ENCODE peak calls at places on chromosomes 6 and 20, in nine cellular contexts. W is AG09309; M is activated CD8-positive, alpha-beta memory T cell treated with anti-CD3 and anti-CD28 coated beads, Interleukin-2, amount 10 ng/mL, durations not matched to agents 7 days and 5 days; D is OCI-LY7; H is MV-4-11; O is nephron progenitor cell; G is A172; A is aorta; B is activated CD4-positive, alpha-beta T cell treated with anti-CD3 and anti-CD28 coated beads, Interleukin-2, amount 10 ng/mL, durations not matched to agents 7 days and 5 days. C is an unnamed sample.

GRCh38 chr6:5567352-5567751 is 306.0 kb downstream of the FARS2 start:
- DNase-seq in W (no peak), M (no peak), D (no peak), H (no peak), O (no peak), G (no peak), A (no peak), B (no peak), C (no peak)

GRCh38 chr20:60013296-60014142 is 55.3 kb downstream of the CDH26 start:
- DNase-seq in W (peak), M (no peak), D (no peak), H (no peak), O (no peak), G (peak), A (no peak), B (no peak), C (no peak)

GRCh38 chr20:63215101-63216040 is 560 bp downstream of the YTHDF1 start:
- DNase-seq in W (no peak), M (peak), D (peak), H (peak), O (peak), G (peak), A (no peak), B (peak), C (peak)

GRCh38 chr6:170402318-170403040 is 95.9 kb downstream of the FAM120B start:
- DNase-seq in W (no peak), M (no peak), D (no peak), H (no peak), O (no peak), G (no peak), A (no peak), B (no peak), C (no peak)

GRCh38 chr6:36120539-36120938 is 9.8 kb upstream of the MAPK13 start:
- DNase-seq in W (no peak), M (peak), D (peak), H (peak), O (no peak), G (no peak), A (no peak), B (peak), C (peak)

GRCh38 chr6:33008944-33009861 is at the start of gene HLA-DOA:
- DNase-seq in W (no peak), M (peak), D (peak), H (no peak), O (peak), G (peak), A (no peak), B (peak), C (peak)

GRCh38 chr6:126069457-126069856 is 83.1 kb downstream of the TRMT11 start:
- DNase-seq in W (no peak), M (no peak), D (no peak), H (no peak), O (no peak), G (no peak), A (no peak), B (no peak), C (no peak)

GRCh38 chr6:148440877-148441453 is 98.3 kb downstream of the SASH1 start:
- DNase-seq in W (peak), M (no peak), D (no peak), H (peak), O (peak), G (peak), A (peak), B (no peak), C (no peak)

GRCh38 chr6:159360306-159360705 is 191.1 kb downstream of the FNDC1 start:
- DNase-seq in W (peak), M (no peak), D (no peak), H (no peak), O (no peak), G (no peak), A (no peak), B (no peak), C (peak)

GRCh38 chr6:31729515-31729978 is 448 bp upstream of the DDAH2 start:
- DNase-seq in W (no peak), M (peak), D (peak), H (peak), O (peak), G (peak), A (peak), B (peak), C (peak)

GRCh38 chr20:51862796-51863195 is 60.5 kb upstream of the SALL4 start:
- DNase-seq in W (peak), M (no peak), D (no peak), H (no peak), O (no peak), G (no peak), A (no peak), B (no peak), C (no peak)

GRCh38 chr20:58595167-58595566 is 55.9 kb upstream of the STX16 start:
- DNase-seq in W (no peak), M (no peak), D (no peak), H (no peak), O (no peak), G (no peak), A (no peak), B (no peak), C (no peak)

GRCh38 chr20:36850759-36851158 is 25.2 kb upstream of the TLDC2 start:
- DNase-seq in W (no peak), M (no peak), D (no peak), H (no peak), O (no peak), G (no peak), A (no peak), B (no peak), C (no peak)

GRCh38 chr6:87154641-87155271 is 609 bp upstream of the ZNF292 start:
- DNase-seq in W (peak), M (peak), D (peak), H (peak), O (no peak), G (peak), A (no peak), B (peak), C (peak)

GRCh38 chr6:31631681-31632278 is 11.3 kb downstream of the PRRC2A start:
- DNase-seq in W (no peak), M (no peak), D (no peak), H (no peak), O (no peak), G (no peak), A (no peak), B (no peak), C (no peak)

GRCh38 chr6:112683926-112684325 is 336.8 kb downstream of the RFPL4B start:
- DNase-seq in W (peak), M (no peak), D (no peak), H (no peak), O (no peak), G (peak), A (no peak), B (no peak), C (no peak)

GRCh38 chr6:40341726-40342125 is 245.4 kb downstream of the LRFN2 start:
- DNase-seq in W (no peak), M (no peak), D (no peak), H (no peak), O (no peak), G (no peak), A (no peak), B (no peak), C (no peak)

GRCh38 chr20:53940883-53941546 is 129.4 kb downstream of the BCAS1 start:
- DNase-seq in W (peak), M (no peak), D (peak), H (peak), O (peak), G (peak), A (no peak), B (no peak), C (no peak)

GRCh38 chr6:46175446-46175845 is 4.7 kb upstream of the ENPP5 start:
- DNase-seq in W (no peak), M (peak), D (no peak), H (peak), O (no peak), G (no peak), A (no peak), B (peak), C (no peak)

C was measured in NB4.